ENCODE peak calls at places on chromosome 19, in eight cellular contexts. Z, W, Y, T, L, A, J and P are unnamed samples.

GRCh38 chr19:28883241-28883693 is 329.7 kb downstream of the UQCRFS1 start:
- DNase-seq in Z (peak; percentile 40), W (no peak), Y (peak; percentile 54), T (peak; percentile 44), L (peak; percentile 37), A (no peak), J (peak; percentile 77), P (peak; percentile 13)

GRCh38 chr19:19185853-19186728 is 5.9 kb downstream of the BORCS8 start:
- DNase-seq in Z (peak; percentile 56), W (peak; percentile 57), Y (no peak), T (no peak), L (no peak), A (peak; percentile 92), J (no peak), P (no peak)

GRCh38 chr19:31730270-31730669 is 381.0 kb upstream of the TSHZ3 start:
- DNase-seq in Z (no peak), W (no peak), Y (no peak), T (no peak), L (no peak), A (no peak), J (no peak), P (no peak)

GRCh38 chr19:13031917-13032623 is 36.8 kb downstream of the NFIX start:
- DNase-seq in Z (no peak), W (no peak), Y (no peak), T (no peak), L (peak; percentile 46), A (no peak), J (no peak), P (no peak)

GRCh38 chr19:18612772-18613588 is at the start of gene TMEM59L:
- DNase-seq in Z (no peak), W (no peak), Y (peak; percentile 51), T (no peak), L (no peak), A (no peak), J (no peak), P (no peak)

GRCh38 chr19:30336290-30336689 is 35.9 kb upstream of the ZNF536 start:
- DNase-seq in Z (no peak), W (no peak), Y (no peak), T (no peak), L (no peak), A (no peak), J (no peak), P (no peak)

GRCh38 chr19:17953869-17954268 is 13.0 kb upstream of the KCNN1 start:
- DNase-seq in Z (no peak), W (no peak), Y (no peak), T (no peak), L (no peak), A (no peak), J (no peak), P (no peak)

GRCh38 chr19:16869331-16869972 is 19.3 kb upstream of the F2RL3 start:
- DNase-seq in Z (no peak), W (no peak), Y (no peak), T (no peak), L (no peak), A (no peak), J (no peak), P (no peak)

GRCh38 chr19:43367822-43368221 is 14.3 kb downstream of the CD177 start:
- DNase-seq in Z (no peak), W (no peak), Y (no peak), T (no peak), L (no peak), A (no peak), J (no peak), P (no peak)

GRCh38 chr19:34300380-34300779 is 46.0 kb downstream of the GARRE1 start:
- DNase-seq in Z (no peak), W (no peak), Y (no peak), T (no peak), L (no peak), A (no peak), J (no peak), P (no peak)

GRCh38 chr19:40605201-40605971 is 4.2 kb downstream of the LTBP4 start:
- DNase-seq in Z (peak; percentile 62), W (peak; percentile 74), Y (peak; percentile 78), T (peak; percentile 82), L (no peak), A (peak; percentile 63), J (peak; percentile 86), P (no peak)

GRCh38 chr19:40603071-40603718 is 2.0 kb downstream of the LTBP4 start:
- DNase-seq in Z (peak; percentile 73), W (no peak), Y (no peak), T (no peak), L (no peak), A (no peak), J (no peak), P (no peak)

GRCh38 chr19:40601061-40601973 is at the start of gene LTBP4:
- DNase-seq in Z (peak; percentile 46), W (no peak), Y (peak; percentile 85), T (no peak), L (no peak), A (no peak), J (peak; percentile 89), P (no peak)

GRCh38 chr19:40604647-40605200 is 3.6 kb downstream of the LTBP4 start:
- DNase-seq in Z (no peak), W (no peak), Y (no peak), T (no peak), L (no peak), A (no peak), J (peak; percentile 79), P (no peak)

DNA sequence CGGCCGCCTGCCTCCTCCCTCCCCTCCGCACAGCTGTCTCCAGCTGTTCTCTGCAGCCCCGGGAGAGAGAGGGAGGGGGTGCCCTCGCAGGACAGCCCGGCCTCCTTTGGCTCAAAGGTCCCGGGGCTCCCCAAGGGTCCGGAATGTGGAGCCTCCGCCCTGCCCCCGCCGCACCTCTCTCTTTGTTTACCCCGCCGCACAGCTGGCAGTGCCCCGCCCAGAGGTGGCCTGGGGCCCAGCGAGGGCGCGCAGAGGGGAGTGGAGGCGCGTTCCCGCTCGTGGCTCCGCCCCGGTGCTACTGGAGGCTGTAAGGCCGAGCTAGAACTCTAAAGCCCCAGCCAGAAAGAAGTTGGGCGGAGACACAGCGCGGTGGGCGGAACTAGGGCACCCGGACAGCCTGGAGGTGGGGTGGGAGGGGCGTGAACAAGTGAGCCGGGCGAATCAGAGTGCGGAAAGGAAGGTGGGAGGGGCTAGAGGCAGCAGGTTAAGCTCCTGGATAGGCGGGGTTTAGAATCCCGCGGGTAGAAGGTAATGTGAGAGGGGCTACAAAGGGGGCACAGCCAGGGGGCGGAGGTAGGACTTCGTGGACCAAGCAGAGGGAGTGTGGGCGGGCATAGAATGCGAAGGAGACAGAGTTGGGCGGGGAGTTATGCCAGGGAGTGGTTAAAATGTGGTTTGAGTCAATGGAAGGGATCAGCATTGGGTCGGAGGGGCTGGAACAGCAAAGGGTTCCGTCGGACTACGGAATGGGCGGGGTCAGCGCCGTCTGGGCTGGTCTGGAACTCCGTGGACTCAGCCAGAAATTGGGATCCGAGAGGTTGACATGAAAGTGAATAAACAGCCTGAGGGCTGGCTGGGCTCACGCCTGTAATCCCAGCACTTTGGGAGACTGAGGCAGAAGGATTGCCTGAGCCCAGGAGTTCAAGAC is 2.8 kb downstream of the LTBP4 start:
- DNase-seq in Z (peak; percentile 97), W (peak; percentile 99), Y (peak; percentile 97), T (peak; percentile 99), L (peak; percentile 99), A (peak; percentile 87), J (peak; percentile 99), P (peak; percentile 70)
- H3K4me3 ChIP-seq in Z (peak overlapping the region; percentile 37), W (no peak overlapping the region), Y (peak overlapping the region; percentile 12), T (peak overlapping the region; percentile 48), L (peak overlapping the region; percentile 22), A (peak overlapping the region; percentile 42), J (peak overlapping the region; percentile 56), P (peak overlapping the region; percentile 41)

GRCh38 chr19:45935267-45935666 is 20.7 kb upstream of the NANOS2 start:
- DNase-seq in Z (no peak), W (no peak), Y (no peak), T (no peak), L (no peak), A (no peak), J (no peak), P (no peak)

GRCh38 chr19:45939792-45940514 is 25.4 kb upstream of the NANOS2 start:
- DNase-seq in Z (no peak), W (no peak), Y (no peak), T (no peak), L (no peak), A (no peak), J (no peak), P (no peak)

GRCh38 chr19:45940515-45940805 is 25.9 kb upstream of the NANOS2 start:
- DNase-seq in Z (no peak), W (no peak), Y (no peak), T (no peak), L (no peak), A (no peak), J (no peak), P (no peak)

GRCh38 chr19:45934551-45935230 is 20.1 kb upstream of the NANOS2 start:
- DNase-seq in Z (no peak), W (no peak), Y (no peak), T (no peak), L (no peak), A (no peak), J (no peak), P (no peak)

GRCh38 chr19:45938733-45939319 is 24.2 kb upstream of the NANOS2 start:
- DNase-seq in Z (no peak), W (no peak), Y (no peak), T (no peak), L (no peak), A (peak; percentile 20), J (no peak), P (no peak)
- TF ChIP-seq CTCF in Z (no peak), W (no peak), Y (no peak), T (no peak), L (no peak), A (no peak), J (no peak), P (no peak)

GRCh38 chr19:1259873-1260748 is 9.0 kb upstream of the CIRBP start:
- DNase-seq in Z (no peak), W (no peak), Y (peak; percentile 57), T (no peak), L (no peak), A (peak; percentile 56), J (peak; percentile 73), P (no peak)
- H3K4me3 ChIP-seq in Z (peak overlapping the region; percentile 43), W (no peak overlapping the region), Y (no peak overlapping the region), T (peak overlapping the region; percentile 57), L (peak overlapping the region; percentile 37), A (peak overlapping the region; percentile 64), J (peak overlapping the region; percentile 66), P (peak overlapping the region; percentile 6)

GRCh38 chr19:23509686-23510450 is 114.6 kb upstream of the ZNF91 start:
- DNase-seq in Z (no peak), W (no peak), Y (no peak), T (no peak), L (no peak), A (no peak), J (no peak), P (no peak)
- TF ChIP-seq CTCF in Z (no peak), W (no peak), Y (no peak), T (no peak), L (no peak), A (no peak), J (no peak), P (no peak)